ENCODE peak calls at places on chromosomes 7 and 10, in ten cellular contexts. One of them, this sample, is unnamed.

GRCh38 chr7:148156248-148156647 is 434.3 kb upstream of the C7orf33 start:
- DNase-seq in fibroblast of mammary gland: no peak
- DNase-seq in stimulated activated CD8-positive, alpha-beta memory T cell treated with anti-CD3 and anti-CD28 coated beads, Interleukin-4, amount 100 ng/mL, for 1 hour: no peak
- DNase-seq in RWPE1: no peak
- DNase-seq in transverse colon: no peak
- DNase-seq in thoracic aorta: no peak
- DNase-seq in foreskin keratinocyte: no peak
- DNase-seq in RKO: no peak
- DNase-seq in A172: peak
- DNase-seq in left colon: no peak
- DNase-seq in this sample: no peak

GRCh38 chr7:80923211-80923612 is 4.4 kb upstream of the SEMA3C start:
- DNase-seq in RKO: no peak
- DNase-seq in foreskin keratinocyte: no peak
- DNase-seq in RWPE1: no peak
- DNase-seq in A172: no peak
- DNase-seq in transverse colon: no peak
- DNase-seq in left colon: no peak
- DNase-seq in stimulated activated CD8-positive, alpha-beta memory T cell treated with anti-CD3 and anti-CD28 coated beads, Interleukin-4, amount 100 ng/mL, for 1 hour: no peak
- DNase-seq in fibroblast of mammary gland: no peak
- DNase-seq in thoracic aorta: no peak
- DNase-seq in this sample: peak

GRCh38 chr10:102121739-102122372 is 1.7 kb upstream of the LDB1 start:
- DNase-seq in left colon: no peak
- DNase-seq in A172: no peak
- DNase-seq in RKO: no peak
- DNase-seq in thoracic aorta: no peak
- DNase-seq in transverse colon: peak
- DNase-seq in fibroblast of mammary gland: peak
- DNase-seq in foreskin keratinocyte: no peak
- DNase-seq in RWPE1: no peak
- DNase-seq in stimulated activated CD8-positive, alpha-beta memory T cell treated with anti-CD3 and anti-CD28 coated beads, Interleukin-4, amount 100 ng/mL, for 1 hour: no peak
- DNase-seq in this sample: no peak

GRCh38 chr7:30927040-30927439 is 15.4 kb downstream of the AQP1 start:
- DNase-seq in left colon: no peak
- DNase-seq in transverse colon: peak
- DNase-seq in RKO: no peak
- DNase-seq in fibroblast of mammary gland: no peak
- DNase-seq in foreskin keratinocyte: no peak
- DNase-seq in thoracic aorta: no peak
- DNase-seq in A172: no peak
- DNase-seq in stimulated activated CD8-positive, alpha-beta memory T cell treated with anti-CD3 and anti-CD28 coated beads, Interleukin-4, amount 100 ng/mL, for 1 hour: no peak
- DNase-seq in RWPE1: no peak
- DNase-seq in this sample: no peak

GRCh38 chr7:112665709-112666108 is 124.5 kb downstream of the TMEM168 start:
- DNase-seq in transverse colon: peak
- DNase-seq in left colon: peak
- DNase-seq in thoracic aorta: no peak
- DNase-seq in foreskin keratinocyte: peak
- DNase-seq in A172: no peak
- DNase-seq in RWPE1: no peak
- DNase-seq in stimulated activated CD8-positive, alpha-beta memory T cell treated with anti-CD3 and anti-CD28 coated beads, Interleukin-4, amount 100 ng/mL, for 1 hour: no peak
- DNase-seq in fibroblast of mammary gland: peak
- DNase-seq in RKO: peak
- DNase-seq in this sample: peak

GRCh38 chr7:101702362-101702850 is 73.3 kb upstream of the MYL10 start:
- DNase-seq in left colon: peak
- DNase-seq in fibroblast of mammary gland: peak
- DNase-seq in RKO: peak
- DNase-seq in stimulated activated CD8-positive, alpha-beta memory T cell treated with anti-CD3 and anti-CD28 coated beads, Interleukin-4, amount 100 ng/mL, for 1 hour: no peak
- DNase-seq in foreskin keratinocyte: peak
- DNase-seq in transverse colon: peak
- DNase-seq in thoracic aorta: no peak
- DNase-seq in RWPE1: no peak
- DNase-seq in A172: no peak
- DNase-seq in this sample: peak

GRCh38 chr10:24851595-24851994 is 100.8 kb downstream of the PRTFDC1 start:
- DNase-seq in RKO: no peak
- DNase-seq in transverse colon: peak
- DNase-seq in thoracic aorta: no peak
- DNase-seq in fibroblast of mammary gland: no peak
- DNase-seq in left colon: peak
- DNase-seq in A172: no peak
- DNase-seq in foreskin keratinocyte: no peak
- DNase-seq in RWPE1: no peak
- DNase-seq in stimulated activated CD8-positive, alpha-beta memory T cell treated with anti-CD3 and anti-CD28 coated beads, Interleukin-4, amount 100 ng/mL, for 1 hour: no peak
- DNase-seq in this sample: peak

GRCh38 chr7:92833766-92834605 is 2.4 kb downstream of the CDK6 start:
- DNase-seq in RWPE1: peak
- DNase-seq in foreskin keratinocyte: peak
- DNase-seq in RKO: peak
- DNase-seq in stimulated activated CD8-positive, alpha-beta memory T cell treated with anti-CD3 and anti-CD28 coated beads, Interleukin-4, amount 100 ng/mL, for 1 hour: peak
- DNase-seq in left colon: peak
- DNase-seq in fibroblast of mammary gland: peak
- DNase-seq in A172: peak
- DNase-seq in transverse colon: peak
- DNase-seq in thoracic aorta: peak
- DNase-seq in this sample: peak

GRCh38 chr7:99379043-99379577 is 4.6 kb downstream of the ARPC1B start:
- DNase-seq in RWPE1: peak
- DNase-seq in foreskin keratinocyte: peak
- DNase-seq in transverse colon: peak
- DNase-seq in thoracic aorta: peak
- DNase-seq in A172: peak
- DNase-seq in fibroblast of mammary gland: peak
- DNase-seq in left colon: peak
- DNase-seq in stimulated activated CD8-positive, alpha-beta memory T cell treated with anti-CD3 and anti-CD28 coated beads, Interleukin-4, amount 100 ng/mL, for 1 hour: no peak
- DNase-seq in RKO: no peak
- DNase-seq in this sample: peak

GRCh38 chr7:156025675-156026074 is 213.4 kb upstream of the SHH start:
- DNase-seq in thoracic aorta: no peak
- DNase-seq in A172: no peak
- DNase-seq in RKO: no peak
- DNase-seq in fibroblast of mammary gland: no peak
- DNase-seq in RWPE1: no peak
- DNase-seq in left colon: no peak
- DNase-seq in foreskin keratinocyte: no peak
- DNase-seq in transverse colon: no peak
- DNase-seq in stimulated activated CD8-positive, alpha-beta memory T cell treated with anti-CD3 and anti-CD28 coated beads, Interleukin-4, amount 100 ng/mL, for 1 hour: no peak
- DNase-seq in this sample: no peak